ENCODE peak calls at places on chromosomes 2 and 18, in four cellular contexts. H, T, A and K are unnamed samples.
A peak's percentile ranks its signal among the peaks of the same experiment; 100 is the strongest.

GRCh38 chr2:133434962-133435668 is 133.1 kb downstream of the NCKAP5 start:
- DNase-seq in H (no peak), T (no peak), A (peak; percentile 24), K (no peak)

GRCh38 chr2:144237845-144238637 is 281.9 kb downstream of the ZEB2 start:
- DNase-seq in H (no peak), T (no peak), A (peak; percentile 9), K (peak; percentile 89)

GRCh38 chr2:112151275-112151674 is 13.1 kb downstream of the FBLN7 start:
- DNase-seq in H (no peak), T (no peak), A (no peak), K (no peak)

GRCh38 chr18:24837065-24837464 is 376.6 kb downstream of the HRH4 start:
- DNase-seq in H (no peak), T (no peak), A (peak; percentile 92), K (no peak)

GRCh38 chr2:122799391-122799790 is 1043.9 kb downstream of the TSN start:
- DNase-seq in H (no peak), T (no peak), A (no peak), K (no peak)

GRCh38 chr2:15890936-15891905 is 49.1 kb upstream of the MYCN start:
- DNase-seq in H (no peak), T (no peak), A (no peak), K (no peak)

GRCh38 chr2:98912221-98912851 is 23.7 kb downstream of the CRACDL start:
- DNase-seq in H (no peak), T (no peak), A (peak; percentile 81), K (no peak)

GRCh38 chr2:44169155-44169898 is 652 bp downstream of the PPM1B start:
- DNase-seq in H (peak; percentile 7), T (peak; percentile 18), A (peak; percentile 25), K (peak; percentile 87)

GRCh38 chr2:20650412-20650879 is 452 bp downstream of the HS1BP3 start:
- DNase-seq in H (no peak), T (no peak), A (peak; percentile 41), K (peak; percentile 45)

GRCh38 chr2:172461591-172462392 is 34.4 kb downstream of the ITGA6 start:
- DNase-seq in H (peak; percentile 54), T (peak; percentile 52), A (peak; percentile 25), K (peak; percentile 76)

GRCh38 chr2:33589444-33589843 is 9.7 kb downstream of the FAM98A start:
- DNase-seq in H (no peak), T (no peak), A (peak; percentile 37), K (no peak)

GRCh38 chr2:134334542-134335353 is 80.9 kb downstream of the MGAT5 start:
- DNase-seq in H (no peak), T (no peak), A (no peak), K (no peak)

GRCh38 chr18:48007955-48008701 is 77.7 kb upstream of the SMAD2 start:
- DNase-seq in H (peak; percentile 16), T (no peak), A (no peak), K (peak; percentile 41)

GRCh38 chr18:45871655-45872054 is 46.2 kb downstream of the SIGLEC15 start:
- DNase-seq in H (no peak), T (no peak), A (peak; percentile 23), K (no peak)

GRCh38 chr18:75624836-75625235 is 197.3 kb upstream of the SMIM21 start:
- DNase-seq in H (no peak), T (no peak), A (peak; percentile 24), K (no peak)

GRCh38 chr2:62724886-62725711 is 19.6 kb downstream of the EHBP1 start:
- DNase-seq in H (no peak), T (peak; percentile 12), A (no peak), K (no peak)

GRCh38 chr2:134140251-134140661 is 113.6 kb upstream of the MGAT5 start:
- DNase-seq in H (no peak), T (no peak), A (no peak), K (no peak)

GRCh38 chr2:67260348-67261277 is 136.5 kb upstream of the ETAA1 start:
- DNase-seq in H (no peak), T (no peak), A (peak; percentile 99), K (no peak)

GRCh38 chr2:38610851-38611801 is 8.4 kb upstream of the HNRNPLL start:
- DNase-seq in H (no peak), T (no peak), A (peak; percentile 28), K (no peak)

GRCh38 chr2:222707689-222708273 is 36.3 kb downstream of the MOGAT1 start:
- DNase-seq in H (no peak), T (no peak), A (peak; percentile 68), K (no peak)

GRCh38 chr2:68689553-68690537 is 44.8 kb upstream of the ARHGAP25 start:
- DNase-seq in H (no peak), T (no peak), A (no peak), K (peak; percentile 77)

GRCh38 chr2:9896216-9896615 is 52.9 kb downstream of the TAF1B start:
- DNase-seq in H (no peak), T (no peak), A (no peak), K (no peak)

GRCh38 chr2:27494284-27494943 is 586 bp downstream of the FNDC4 start:
- DNase-seq in H (no peak), T (no peak), A (peak; percentile 51), K (no peak)

GRCh38 chr2:162244559-162245031 is 1.4 kb upstream of the FAP start:
- DNase-seq in H (no peak), T (no peak), A (peak; percentile 96), K (no peak)

GRCh38 chr2:178830451-178830850 is 23.2 kb upstream of the TTN start:
- DNase-seq in H (no peak), T (no peak), A (no peak), K (no peak)

GRCh38 chr2:237868631-237869356 is 9.4 kb downstream of the RAMP1 start:
- DNase-seq in H (no peak), T (no peak), A (peak; percentile 42), K (no peak)

GRCh38 chr2:185638771-185639170 is 99.8 kb upstream of the FSIP2 start:
- DNase-seq in H (no peak), T (no peak), A (no peak), K (no peak)

GRCh38 chr2:2846379-2847130 is 515.5 kb upstream of the MYT1L start:
- DNase-seq in H (no peak), T (no peak), A (no peak), K (no peak)

GRCh38 chr2:158575051-158575635 is 118.4 kb downstream of the PKP4 start:
- DNase-seq in H (no peak), T (no peak), A (peak; percentile 69), K (no peak)

GRCh38 chr2:166333809-166334208 is 41.9 kb downstream of the SCN9A start:
- DNase-seq in H (no peak), T (no peak), A (peak; percentile 5), K (no peak)

GRCh38 chr2:26148501-26148900 is 24.4 kb upstream of the GAREM2 start:
- DNase-seq in H (no peak), T (no peak), A (no peak), K (peak; percentile 55)

GRCh38 chr18:69872661-69873060 is 75.0 kb downstream of the CD226 start:
- DNase-seq in H (no peak), T (no peak), A (no peak), K (no peak)